ENCODE peak calls at places on chromosomes 1 and 21, in six cellular contexts. K, Y, B, H, G and M are unnamed samples.

GRCh38 chr1:51963592-51964308 is 26.8 kb downstream of the RAB3B start:
- DNase-seq in B (no peak), G (no peak), K (no peak), H (no peak), Y (no peak), M (no peak)

GRCh38 chr21:44555200-44555875 is 3.3 kb downstream of the KRTAP10-3 start:
- DNase-seq in B (peak; percentile 49), Y (no peak), K (no peak), G (no peak), H (no peak), M (no peak)

GRCh38 chr21:33546076-33546475 is 3.2 kb downstream of the SON start:
- DNase-seq in G (no peak), H (no peak), B (no peak), K (no peak), Y (no peak), M (no peak)

GRCh38 chr21:37819372-37819771 is 96.9 kb downstream of the KCNJ6 start:
- DNase-seq in Y (no peak), B (no peak), G (no peak), K (no peak), H (no peak), M (no peak)

GRCh38 chr1:67393240-67393639 is 37.0 kb downstream of the SERBP1 start:
- DNase-seq in B (peak; percentile 15), H (no peak), Y (no peak), K (no peak), G (no peak), M (no peak)

GRCh38 chr21:35190201-35190701 is 141.1 kb upstream of the RUNX1 start:
- DNase-seq in B (no peak), K (no peak), H (no peak), G (no peak), Y (no peak), M (no peak)

GRCh38 chr1:40646385-40646784 is 19.1 kb downstream of the RIMS3 start:
- DNase-seq in B (no peak), H (no peak), K (no peak), Y (no peak), G (no peak), M (no peak)

GRCh38 chr1:36322085-36322785 is 1.2 kb downstream of the EVA1B start:
- DNase-seq in K (no peak), H (no peak), B (peak; percentile 88), Y (peak; percentile 35), G (no peak), M (no peak)

GRCh38 chr21:45615145-45615711 is 28.3 kb upstream of the PCBP3 start:
- DNase-seq in G (no peak), K (peak; percentile 44), Y (no peak), B (no peak), H (no peak), M (no peak)

GRCh38 chr1:78762113-78762512 is 112.5 kb downstream of the IFI44 start:
- DNase-seq in B (no peak), Y (no peak), K (no peak), G (no peak), H (no peak), M (no peak)

GRCh38 chr1:78540056-78540455 is 49.3 kb downstream of the PTGFR start:
- DNase-seq in Y (no peak), G (no peak), B (no peak), H (no peak), K (no peak), M (no peak)

GRCh38 chr21:31107151-31107785 is 69.0 kb upstream of the KRTAP19-8 start:
- DNase-seq in B (no peak), H (no peak), Y (no peak), G (no peak), K (no peak), M (no peak)

GRCh38 chr21:31110430-31110829 is 72.2 kb upstream of the KRTAP19-8 start:
- DNase-seq in H (no peak), K (no peak), B (no peak), G (no peak), Y (no peak), M (no peak)

GRCh38 chr21:31107871-31108270 is 69.6 kb upstream of the KRTAP19-8 start:
- DNase-seq in K (no peak), G (no peak), H (no peak), Y (no peak), B (no peak), M (no peak)

GRCh38 chr21:31111093-31111492 is 72.8 kb upstream of the KRTAP19-8 start:
- DNase-seq in Y (no peak), B (no peak), H (no peak), K (no peak), G (no peak), M (no peak)

GRCh38 chr21:31108969-31109368 is 70.7 kb upstream of the KRTAP19-8 start:
- DNase-seq in Y (no peak), H (no peak), K (no peak), B (no peak), G (no peak), M (no peak)
- TF ChIP-seq CTCF in Y (no peak), H (no peak), K (no peak), B (no peak), G (no peak), M (no peak)

GRCh38 chr1:182739545-182739944 is 50.0 kb upstream of the NPL start:
- DNase-seq in B (peak; percentile 33), G (no peak), H (no peak), Y (no peak), K (peak; percentile 23), M (no peak)
- H3K4me3 ChIP-seq in B (no peak overlapping the region), G (no peak overlapping the region), H (no peak overlapping the region), Y (no peak overlapping the region), K (no peak overlapping the region), M (no peak overlapping the region)

DNA sequence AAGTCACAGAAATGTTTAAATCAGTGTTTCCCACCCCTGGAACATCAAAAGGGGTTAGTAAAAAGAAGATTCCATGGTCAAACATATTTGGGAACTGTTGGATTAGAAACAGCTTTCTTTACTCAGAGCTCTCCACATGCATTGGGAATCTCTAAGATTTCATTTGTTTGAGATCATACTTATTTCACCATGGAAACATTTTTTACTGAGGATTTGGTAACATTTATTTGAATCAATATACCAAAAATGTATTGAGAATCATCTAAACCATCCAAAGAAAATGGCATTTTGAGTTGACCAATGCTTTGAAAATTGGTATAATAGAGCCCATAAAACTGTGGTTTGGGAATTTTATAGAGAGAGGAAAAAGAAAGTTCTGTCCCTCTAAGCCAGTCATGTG is 25.3 kb downstream of the NGF start:
- DNase-seq in H (no peak), Y (no peak), K (no peak), B (no peak), G (no peak), M (no peak)
- TF ChIP-seq POLR2A in H (no peak), Y (no peak), K (no peak), B (no peak), G (no peak), M (no peak)

DNA sequence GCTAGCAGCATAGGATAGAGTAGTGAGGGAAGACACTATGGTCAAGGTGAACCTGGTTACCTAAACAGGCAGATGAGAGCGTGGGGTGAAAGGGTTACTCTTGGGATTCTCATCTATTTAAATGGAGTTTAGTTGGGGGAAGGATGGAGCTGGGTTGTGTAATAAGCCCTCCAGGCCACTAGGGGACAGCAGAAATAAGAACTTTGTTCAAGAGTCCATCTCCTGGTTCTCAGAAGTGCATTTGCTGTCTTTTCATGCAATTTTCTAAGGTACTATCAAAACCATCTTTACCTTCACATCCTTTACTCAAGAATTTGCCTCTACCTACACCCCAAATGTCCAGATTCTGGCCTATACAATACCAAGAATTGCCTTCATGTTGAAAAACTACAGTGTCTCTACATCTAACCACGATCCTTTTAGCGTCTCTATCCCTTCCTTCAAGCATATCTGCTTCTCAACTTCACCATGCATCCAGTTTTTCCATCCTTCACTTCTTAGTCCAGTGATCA is 28.0 kb downstream of the SLAMF1 start:
- DNase-seq in G (no peak), H (no peak), Y (no peak), B (no peak), K (peak; percentile 45), M (no peak)
- TF ChIP-seq CTCF in G (peak; percentile 36), H (peak; percentile 33), Y (no peak), B (peak; percentile 45), K (peak; percentile 66), M (no peak)

DNA sequence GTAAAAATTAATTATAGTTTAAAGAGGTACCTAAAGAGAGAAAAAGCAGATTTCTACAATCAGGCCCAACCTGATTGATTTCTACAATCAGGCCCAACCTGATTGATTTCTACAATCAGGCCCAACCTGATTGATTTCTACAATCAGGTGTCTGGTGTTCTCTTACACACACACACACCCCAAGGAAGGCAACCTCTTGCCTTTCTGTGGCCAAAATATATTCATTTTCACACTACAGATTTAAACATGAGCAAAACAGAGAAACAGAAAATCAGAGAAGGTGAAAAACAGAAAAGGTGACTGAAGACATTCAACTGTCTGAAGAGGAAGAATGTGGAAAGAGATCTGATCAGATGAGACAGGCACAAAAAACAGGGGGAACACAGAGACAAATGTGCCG is 104.5 kb downstream of the SMYD2 start:
- DNase-seq in Y (no peak), K (no peak), H (no peak), B (no peak), G (no peak), M (no peak)
- H3K4me3 ChIP-seq in Y (no peak overlapping the region), K (no peak overlapping the region), H (no peak overlapping the region), B (no peak overlapping the region), G (no peak overlapping the region), M (no peak overlapping the region)

GRCh38 chr21:29221259-29221744 is 77.4 kb upstream of the BACH1 start:
- DNase-seq in B (no peak), G (no peak), H (no peak), K (no peak), Y (no peak), M (no peak)
- TF ChIP-seq POLR2A in B (no peak), G (no peak), H (no peak), K (no peak), Y (no peak), M (no peak)

GRCh38 chr1:95233737-95234493 is at the start of gene RWDD3:
- DNase-seq in K (peak; percentile 93), Y (peak; percentile 95), B (peak; percentile 99), G (peak; percentile 58), H (peak; percentile 87), M (peak; percentile 98)
- TF ChIP-seq CTCF in K (peak; percentile 85), Y (peak; percentile 97), B (peak; percentile 98), G (peak; percentile 94), H (peak; percentile 94), M (no peak)